ENCODE peak calls at places on chromosomes 5 and 9, in four cellular contexts. N is breast epithelium, Z is H1, T is HepG2. P is an unnamed sample.

GRCh38 chr5:76081811-76082783 is 1.1 kb upstream of the SV2C start:
- DNase-seq in N (no peak), Z (peak), T (no peak), P (no peak)

GRCh38 chr9:31745468-31745867 is 639.0 kb upstream of the ACO1 start:
- DNase-seq in N (no peak), Z (no peak), T (no peak), P (no peak)

GRCh38 chr5:141149812-141150211 is at the start of gene PCDHB6:
- DNase-seq in N (no peak), Z (peak), T (peak), P (no peak)

GRCh38 chr9:136045595-136046554 is 49.2 kb downstream of the NACC2 start:
- DNase-seq in N (peak), Z (no peak), T (no peak), P (peak)

GRCh38 chr5:53360811-53361210 is 119.6 kb upstream of the FST start:
- DNase-seq in N (no peak), Z (no peak), T (no peak), P (no peak)

GRCh38 chr5:176653401-176653800 is 6.1 kb downstream of the TSPAN17 start:
- DNase-seq in N (no peak), Z (no peak), T (no peak), P (no peak)

GRCh38 chr5:139985733-139986132 is 57.4 kb downstream of the NRG2 start:
- DNase-seq in N (no peak), Z (no peak), T (peak), P (no peak)

GRCh38 chr9:137462396-137463193 is 3.5 kb upstream of the NSMF start:
- DNase-seq in N (no peak), Z (no peak), T (no peak), P (no peak)

GRCh38 chr9:133009906-133010582 is 20.8 kb upstream of the GTF3C5 start:
- DNase-seq in N (no peak), Z (no peak), T (no peak), P (no peak)

GRCh38 chr5:140882591-140882899 is 621 bp downstream of the PCDHA13 start:
- DNase-seq in N (no peak), Z (peak), T (no peak), P (no peak)

GRCh38 chr5:169637856-169638190 is 748 bp downstream of the DOCK2 start:
- DNase-seq in N (no peak), Z (no peak), T (no peak), P (peak)

GRCh38 chr5:2185646-2186471 is 303.1 kb upstream of the IRX4 start:
- DNase-seq in N (peak), Z (peak), T (no peak), P (no peak)

GRCh38 chr5:59768204-59769040 is 125.1 kb downstream of the PDE4D start:
- DNase-seq in N (no peak), Z (peak), T (peak), P (no peak)

GRCh38 chr5:133113331-133114061 is 61.7 kb downstream of the HSPA4 start:
- DNase-seq in N (no peak), Z (peak), T (no peak), P (no peak)

GRCh38 chr5:140555747-140556312 is 1.4 kb downstream of the SRA1 start:
- DNase-seq in N (no peak), Z (no peak), T (no peak), P (no peak)

GRCh38 chr9:135090547-135090946 is 3.1 kb downstream of the OLFM1 start:
- DNase-seq in N (no peak), Z (no peak), T (no peak), P (no peak)

GRCh38 chr5:103114440-103114839 is 5.5 kb downstream of the GIN1 start:
- DNase-seq in N (no peak), Z (no peak), T (no peak), P (no peak)

GRCh38 chr9:113520109-113520642 is 56.6 kb downstream of the RGS3 start:
- DNase-seq in N (no peak), Z (no peak), T (no peak), P (no peak)

GRCh38 chr5:164353155-164353554 is 847.7 kb downstream of the MAT2B start:
- DNase-seq in N (no peak), Z (no peak), T (no peak), P (no peak)

GRCh38 chr5:32076699-32077695 is 97.1 kb downstream of the GOLPH3 start:
- DNase-seq in N (no peak), Z (no peak), T (peak), P (no peak)

DNA sequence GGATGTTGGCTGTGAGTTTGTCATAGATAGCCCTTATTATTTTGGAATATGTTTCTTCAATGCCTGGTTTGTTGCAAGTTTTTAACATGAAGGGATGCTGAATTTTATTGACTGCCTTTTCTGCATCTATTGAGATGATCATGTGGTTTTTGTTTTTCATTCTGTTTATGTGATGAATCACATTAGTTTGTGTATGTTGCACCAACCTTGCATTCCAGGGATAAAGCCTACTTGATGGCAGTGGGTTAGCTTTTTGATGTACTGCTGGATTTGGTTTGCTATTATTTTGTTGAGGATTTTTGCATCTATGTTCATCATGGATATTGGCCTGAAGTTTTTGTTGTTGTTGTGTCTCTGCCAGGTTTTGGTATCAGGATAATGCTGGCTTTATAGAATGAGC is 225.6 kb downstream of the PCSK1 start:
- DNase-seq in N (no peak), Z (no peak), T (no peak), P (no peak)
- TF ChIP-seq POLR2A in N (no peak), Z (no peak), T (no peak), P (no peak)

GRCh38 chr5:17075196-17075595 is 139.1 kb upstream of the MYO10 start:
- DNase-seq in N (no peak), Z (no peak), T (no peak), P (no peak)

GRCh38 chr5:17065468-17065867 is 129.4 kb upstream of the MYO10 start:
- DNase-seq in N (no peak), Z (no peak), T (no peak), P (no peak)

GRCh38 chr5:17070646-17071045 is 134.6 kb upstream of the MYO10 start:
- DNase-seq in N (no peak), Z (no peak), T (no peak), P (no peak)

GRCh38 chr5:17067657-17068392 is 131.7 kb upstream of the MYO10 start:
- DNase-seq in N (no peak), Z (no peak), T (no peak), P (no peak)

DNA sequence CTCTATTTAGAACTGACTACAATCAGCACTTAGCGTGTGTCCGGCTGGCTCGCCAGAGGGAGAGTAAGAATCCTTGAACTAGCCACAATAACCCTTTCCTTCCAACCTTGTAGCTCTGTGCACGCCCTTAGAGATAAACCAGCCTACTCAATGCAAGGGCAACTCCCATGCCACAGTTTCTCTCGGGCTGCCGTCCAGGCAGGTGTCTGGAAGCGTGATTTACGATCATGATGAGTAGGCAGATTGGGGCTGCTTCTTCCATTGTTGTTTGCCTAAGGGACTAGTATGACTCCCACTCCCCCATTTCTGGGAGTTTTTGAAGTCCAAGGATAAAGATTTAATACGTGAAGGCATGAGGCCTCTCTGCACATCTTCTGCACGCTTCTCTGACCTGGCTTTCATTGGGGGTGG is 133.9 kb upstream of the MYO10 start:
- DNase-seq in N (no peak), Z (no peak), T (no peak), P (no peak)
- TF ChIP-seq POLR2AphosphoS5 in N (no peak), Z (no peak), T (no peak), P (no peak)

DNA sequence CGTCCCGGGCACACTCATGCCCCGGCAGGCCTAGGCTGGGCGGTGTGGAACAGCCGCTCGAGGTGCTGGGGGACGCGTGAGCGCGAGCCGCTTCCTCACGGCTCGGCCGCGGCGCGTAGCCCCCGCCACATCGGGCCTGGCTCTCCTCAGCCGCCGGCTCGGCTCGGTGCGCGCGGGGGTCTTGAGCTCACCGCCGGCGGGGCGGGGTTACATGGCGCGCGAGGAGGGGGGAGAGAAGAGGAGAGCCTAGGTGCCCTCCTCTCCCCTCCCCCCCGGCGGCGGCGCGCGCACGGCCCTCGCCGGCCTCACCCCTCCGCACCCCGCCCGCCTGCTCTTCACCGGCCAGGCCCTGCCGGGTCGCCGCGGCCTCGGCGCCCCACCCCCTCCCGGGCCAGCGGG is 7.7 kb downstream of the RANBP6 start:
- DNase-seq in N (peak), Z (peak), T (peak), P (peak)
- TF ChIP-seq POLR2A in N (no peak), Z (no peak), T (no peak), P (no peak)

GRCh38 chr5:173670130-173670591 is 53.7 kb upstream of the BOD1 start:
- DNase-seq in N (no peak), Z (no peak), T (no peak), P (no peak)
- TF ChIP-seq POLR2AphosphoS5 in N (no peak), Z (no peak), T (no peak), P (no peak)

DNA sequence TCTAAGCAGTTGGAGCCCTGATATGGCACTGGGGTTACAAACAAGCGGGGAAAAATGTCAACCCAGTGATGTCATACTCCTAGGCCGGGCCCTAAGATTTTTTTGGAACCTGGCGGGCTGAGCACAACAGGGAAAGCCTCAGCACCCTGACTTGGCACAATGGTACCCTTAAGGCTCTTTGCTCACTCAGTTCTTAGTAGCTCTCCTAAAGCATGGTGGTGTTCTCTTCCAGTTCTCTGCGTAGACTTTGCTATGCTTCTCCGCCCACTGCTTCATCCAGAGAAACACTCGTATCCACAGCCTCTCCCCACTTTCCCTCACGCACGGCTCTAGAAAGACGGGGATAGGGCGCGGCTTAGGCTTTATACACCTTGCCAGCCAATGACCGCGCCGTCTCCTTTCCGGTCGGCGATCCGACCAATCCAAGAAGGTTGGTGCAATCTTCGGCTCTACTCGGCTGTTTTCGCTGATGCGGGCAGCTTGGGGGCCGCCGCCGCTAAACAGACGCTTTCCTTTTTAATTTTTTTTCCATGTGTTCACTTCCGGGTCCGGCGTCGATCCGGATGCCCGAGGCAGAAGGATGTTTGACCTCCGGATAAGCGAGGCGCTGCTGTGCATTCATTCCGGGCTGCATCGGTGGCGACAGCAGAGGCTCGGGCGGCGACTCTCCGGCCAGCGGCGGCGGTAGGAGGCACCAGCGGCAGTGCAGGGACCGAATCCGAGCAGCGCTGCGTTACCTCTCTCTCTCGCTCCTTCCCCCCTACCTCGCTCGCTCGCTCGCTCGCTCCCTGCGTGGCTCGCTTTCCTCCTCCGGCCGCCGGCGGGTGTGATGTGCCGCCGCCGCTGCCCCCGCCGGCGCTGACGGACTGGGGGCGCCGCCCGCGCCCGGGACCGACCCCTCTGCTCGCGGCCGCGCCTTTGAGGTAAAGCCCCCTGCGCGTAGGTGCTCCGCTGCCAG is at the start of gene CSNK1G3:
- DNase-seq in N (peak), Z (peak), T (peak), P (peak)
- TF ChIP-seq POLR2A in N (peak), Z (peak), T (peak), P (peak)

DNA sequence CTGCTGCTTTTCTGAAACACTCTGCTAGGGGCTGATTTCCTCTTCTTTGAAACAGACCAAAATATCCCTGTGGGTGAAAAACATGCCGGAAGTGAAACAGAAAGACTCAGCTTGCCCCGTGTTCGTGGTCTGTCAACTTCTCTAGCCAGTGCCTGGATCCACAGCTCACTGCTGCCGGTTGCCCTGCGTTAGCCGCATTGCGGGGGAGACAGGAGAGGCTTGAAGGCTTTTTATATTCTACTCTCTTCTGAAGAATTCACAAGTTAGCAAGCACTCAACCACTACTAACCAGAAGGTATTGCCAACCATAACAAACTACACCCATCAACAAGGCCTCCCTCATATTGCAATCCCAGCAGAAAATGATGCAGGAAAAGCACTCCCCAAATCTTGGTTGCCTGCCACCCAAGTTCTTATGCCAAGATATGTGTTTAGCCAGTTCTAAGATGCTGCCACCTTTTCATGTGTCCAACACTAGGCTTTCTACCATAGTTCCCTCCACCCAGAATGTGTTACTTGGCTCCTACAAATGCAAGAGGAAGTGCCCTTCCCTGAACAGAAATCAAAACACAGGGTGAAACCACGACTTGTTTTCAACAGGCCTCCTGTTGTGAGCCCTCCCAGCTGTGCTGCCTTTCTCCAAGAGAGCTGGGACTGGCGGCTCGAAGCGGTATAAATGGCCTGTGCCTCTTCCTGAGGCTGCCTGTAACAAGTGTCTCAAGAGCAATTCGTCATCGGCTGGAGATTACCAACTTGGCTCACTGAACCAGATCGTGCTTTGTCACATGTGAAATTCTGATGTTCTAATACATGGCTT is 128.9 kb downstream of the SNX18 start:
- DNase-seq in N (no peak), Z (peak), T (no peak), P (peak)
- TF ChIP-seq POLR2AphosphoS5 in N (peak), Z (no peak), T (no peak), P (no peak)

GRCh38 chr9:129866373-129867137 is 31.3 kb downstream of the USP20 start:
- DNase-seq in N (no peak), Z (no peak), T (no peak), P (no peak)

GRCh38 chr9:129868033-129868395 is 32.8 kb downstream of the USP20 start:
- DNase-seq in N (no peak), Z (no peak), T (no peak), P (no peak)

GRCh38 chr9:129869585-129870501 is 34.6 kb downstream of the USP20 start:
- DNase-seq in N (no peak), Z (no peak), T (no peak), P (no peak)

GRCh38 chr9:129867138-129868032 is 32.1 kb downstream of the USP20 start:
- DNase-seq in N (no peak), Z (peak), T (no peak), P (no peak)

GRCh38 chr9:129868571-129869486 is 33.6 kb downstream of the USP20 start:
- DNase-seq in N (no peak), Z (no peak), T (no peak), P (no peak)
- TF ChIP-seq POLR2A in N (no peak), Z (no peak), T (no peak), P (no peak)

GRCh38 chr9:89695441-89695891 is 90.7 kb downstream of the GADD45G start:
- DNase-seq in N (no peak), Z (peak), T (no peak), P (no peak)
- TF ChIP-seq POLR2AphosphoS5 in N (no peak), Z (no peak), T (no peak), P (no peak)

DNA sequence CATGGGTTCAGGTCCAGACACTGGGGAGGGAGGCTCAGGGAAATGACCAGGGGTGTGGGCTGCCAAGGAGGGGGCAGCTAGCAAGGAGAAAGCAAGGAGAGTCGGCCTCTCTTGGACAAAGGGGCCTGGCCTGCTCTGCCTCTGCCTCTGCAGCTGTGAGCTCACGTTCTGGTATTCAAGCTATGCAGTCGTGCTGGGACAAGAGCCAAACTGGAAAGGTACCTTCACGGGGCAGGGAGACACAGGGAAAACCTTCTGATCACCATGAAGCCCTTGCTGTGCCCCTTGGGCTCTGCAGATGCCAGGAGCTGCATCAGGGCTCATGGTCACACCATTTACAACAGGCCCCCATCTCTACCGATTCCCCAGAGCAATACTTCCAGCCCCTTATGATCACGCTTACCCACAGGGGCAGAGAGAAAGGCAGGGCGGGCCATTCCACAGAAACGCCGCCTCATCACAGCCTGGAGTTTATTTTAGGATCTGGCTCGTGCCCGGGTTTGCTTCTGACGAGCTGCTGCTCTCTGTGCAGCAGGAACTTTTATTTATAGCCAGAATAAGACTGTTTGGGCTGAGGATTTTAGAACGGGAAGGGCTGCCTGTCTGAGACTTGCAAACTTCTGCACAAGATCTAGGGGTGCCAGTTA is 63.3 kb downstream of the PRRT1B start:
- DNase-seq in N (peak), Z (peak), T (peak), P (no peak)
- TF ChIP-seq POLR2A in N (no peak), Z (no peak), T (no peak), P (no peak)

P was measured in GM12891.